ENCODE peak calls at places on chromosomes 4 and X, in six cellular contexts. J is SK-N-SH, F is HepG2, L is K562, H is HCT116, C is GM12878. U is an unnamed sample.

GRCh38 chr4:54971474-54971950 is 153.9 kb downstream of the KDR start:
- DNase-seq in J (peak; percentile 43), F (peak; percentile 18), L (peak; percentile 45), H (peak; percentile 53), C (no peak), U (peak; percentile 62)

GRCh38 chr4:83248486-83248885 is 36.1 kb downstream of the COQ2 start:
- DNase-seq in J (no peak), F (no peak), L (no peak), H (no peak), C (no peak), U (peak; percentile 5)

GRCh38 chr4:2545321-2546013 is 9.0 kb downstream of the FAM193A start:
- DNase-seq in J (no peak), F (no peak), L (no peak), H (no peak), C (no peak), U (no peak)

GRCh38 chr4:53852343-53852742 is 212.1 kb downstream of the CHIC2 start:
- DNase-seq in J (no peak), F (no peak), L (no peak), H (no peak), C (no peak), U (no peak)

GRCh38 chr4:39792529-39792928 is 94.6 kb downstream of the UBE2K start:
- DNase-seq in J (no peak), F (no peak), L (no peak), H (no peak), C (no peak), U (no peak)

GRCh38 chr4:83329521-83330105 is 5.0 kb downstream of the HPSE start:
- DNase-seq in J (no peak), F (no peak), L (no peak), H (no peak), C (no peak), U (no peak)

GRCh38 chrX:43655151-43655676 is 885 bp upstream of the MAOA start:
- DNase-seq in J (peak; percentile 22), F (no peak), L (no peak), H (no peak), C (no peak), U (no peak)

GRCh38 chrX:468979-469378 is 82.3 kb upstream of the PPP2R3B start:
- DNase-seq in J (no peak), F (no peak), L (no peak), H (no peak), C (no peak), U (no peak)

GRCh38 chrX:14672611-14673172 is 143.4 kb downstream of the GLRA2 start:
- DNase-seq in J (no peak), F (no peak), L (no peak), H (no peak), C (no peak), U (no peak)

GRCh38 chr4:97073194-97073593 is 1070.1 kb downstream of the STPG2 start:
- DNase-seq in J (no peak), F (no peak), L (no peak), H (no peak), C (no peak), U (no peak)

GRCh38 chr4:123790681-123791080 is 394.1 kb downstream of the SPRY1 start:
- DNase-seq in J (no peak), F (no peak), L (no peak), H (no peak), C (no peak), U (no peak)

GRCh38 chr4:25441519-25442117 is 64.6 kb downstream of the ANAPC4 start:
- DNase-seq in J (peak; percentile 52), F (peak; percentile 44), L (peak; percentile 45), H (peak; percentile 52), C (no peak), U (peak; percentile 13)

GRCh38 chr4:3783691-3784306 is 17.6 kb downstream of the ADRA2C start:
- DNase-seq in J (no peak), F (no peak), L (peak; percentile 68), H (no peak), C (no peak), U (no peak)

GRCh38 chr4:110071466-110071865 is 126.9 kb downstream of the ELOVL6 start:
- DNase-seq in J (no peak), F (no peak), L (no peak), H (no peak), C (no peak), U (no peak)

GRCh38 chrX:78024349-78025108 is 55.1 kb upstream of the PGAM4 start:
- DNase-seq in J (peak; percentile 30), F (peak; percentile 45), L (peak; percentile 32), H (peak; percentile 43), C (no peak), U (peak; percentile 13)

GRCh38 chrX:155112171-155112570 is 40.9 kb downstream of the BRCC3 start:
- DNase-seq in J (no peak), F (no peak), L (no peak), H (peak; percentile 26), C (no peak), U (no peak)

GRCh38 chr4:38034986-38035882 is 75.0 kb downstream of the PTTG2 start:
- DNase-seq in J (peak; percentile 59), F (peak; percentile 66), L (peak; percentile 47), H (peak; percentile 44), C (no peak), U (peak; percentile 28)

GRCh38 chr4:76989391-76990061 is 40.0 kb downstream of the SEPTIN11 start:
- DNase-seq in J (no peak), F (no peak), L (no peak), H (no peak), C (no peak), U (no peak)

GRCh38 chr4:11197942-11198341 is 230.8 kb downstream of the HS3ST1 start:
- DNase-seq in J (no peak), F (no peak), L (no peak), H (no peak), C (no peak), U (no peak)

GRCh38 chr4:36772154-36772516 is 472.4 kb upstream of the NWD2 start:
- DNase-seq in J (no peak), F (no peak), L (no peak), H (no peak), C (no peak), U (no peak)

GRCh38 chr4:89077806-89078205 is 20.8 kb upstream of the FAM13A start:
- DNase-seq in J (no peak), F (no peak), L (no peak), H (no peak), C (no peak), U (no peak)

GRCh38 chr4:163755013-163755412 is 260.5 kb downstream of the TMA16 start:
- DNase-seq in J (no peak), F (no peak), L (no peak), H (no peak), C (peak; percentile 12), U (no peak)

GRCh38 chr4:3041192-3042142 is 32.9 kb downstream of the HTT-AS start:
- DNase-seq in J (peak; percentile 62), F (peak; percentile 55), L (no peak), H (no peak), C (no peak), U (no peak)

GRCh38 chrX:129772796-129773431 is 6.8 kb upstream of the SASH3 start:
- DNase-seq in J (no peak), F (no peak), L (no peak), H (no peak), C (peak; percentile 91), U (no peak)

GRCh38 chr4:171035909-171036308 is 777.3 kb upstream of the GALNTL6 start:
- DNase-seq in J (no peak), F (no peak), L (no peak), H (no peak), C (no peak), U (no peak)

GRCh38 chr4:52825311-52826090 is 36.6 kb upstream of the RASL11B start:
- DNase-seq in J (no peak), F (peak; percentile 54), L (no peak), H (peak; percentile 16), C (no peak), U (no peak)

GRCh38 chr4:52824270-52824602 is 37.9 kb upstream of the RASL11B start:
- DNase-seq in J (no peak), F (no peak), L (no peak), H (no peak), C (no peak), U (no peak)

GRCh38 chr4:52824603-52825310 is 37.4 kb upstream of the RASL11B start:
- DNase-seq in J (peak; percentile 50), F (peak; percentile 67), L (no peak), H (no peak), C (no peak), U (peak; percentile 54)

GRCh38 chr4:52823478-52824092 is 38.5 kb upstream of the RASL11B start:
- DNase-seq in J (no peak), F (no peak), L (no peak), H (peak; percentile 54), C (no peak), U (no peak)

GRCh38 chr4:52822583-52823477 is 39.3 kb upstream of the RASL11B start:
- DNase-seq in J (no peak), F (no peak), L (no peak), H (peak; percentile 41), C (no peak), U (no peak)
- TF ChIP-seq JUND in J (no peak), F (no peak), L (no peak), H (no peak), C (no peak), U (no peak)

DNA sequence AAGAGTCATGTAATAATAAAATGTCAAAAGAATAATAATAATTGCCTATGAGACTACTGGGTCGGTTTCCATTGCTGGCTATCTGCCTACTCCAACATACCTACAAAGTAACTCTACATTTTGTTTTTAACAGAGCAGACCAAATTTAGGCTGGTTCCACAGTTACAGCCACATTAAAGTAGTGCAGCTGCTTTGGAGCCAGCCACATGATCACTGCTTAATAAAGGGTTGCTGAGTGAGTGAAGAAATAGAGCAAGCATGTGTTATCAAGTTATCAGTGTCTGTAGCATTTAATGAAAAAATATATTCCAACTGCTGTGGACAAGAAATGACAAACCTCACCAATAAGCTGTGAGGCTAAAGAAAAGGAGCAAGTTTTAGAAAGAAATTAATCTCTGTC is 782.3 kb downstream of the PCDH18 start:
- DNase-seq in J (no peak), F (no peak), L (no peak), H (no peak), C (no peak), U (no peak)
- TF ChIP-seq JUND in J (no peak), F (no peak), L (no peak), H (no peak), C (no peak), U (no peak)

DNA sequence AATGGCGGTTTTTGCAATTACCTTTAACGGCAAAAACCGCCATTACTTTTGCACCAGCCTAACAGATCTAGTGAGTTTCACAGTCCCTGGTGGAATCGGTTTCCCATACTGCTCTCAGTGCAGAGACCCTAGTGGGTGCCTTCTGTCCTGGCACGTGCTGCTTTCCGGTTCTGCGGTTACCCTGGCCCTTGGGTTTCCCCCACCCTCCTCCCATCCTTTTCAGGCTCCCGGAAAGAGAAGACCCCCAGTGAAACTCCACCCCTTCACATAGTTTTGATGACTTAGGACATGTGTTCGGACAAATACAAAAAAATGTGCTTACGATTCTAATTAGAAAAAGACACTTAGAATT is 36.9 kb downstream of the NLGN3 start:
- DNase-seq in J (peak; percentile 41), F (no peak), L (peak; percentile 12), H (no peak), C (no peak), U (no peak)
- TF ChIP-seq JUND in J (no peak), F (no peak), L (no peak), H (no peak), C (no peak), U (no peak)

DNA sequence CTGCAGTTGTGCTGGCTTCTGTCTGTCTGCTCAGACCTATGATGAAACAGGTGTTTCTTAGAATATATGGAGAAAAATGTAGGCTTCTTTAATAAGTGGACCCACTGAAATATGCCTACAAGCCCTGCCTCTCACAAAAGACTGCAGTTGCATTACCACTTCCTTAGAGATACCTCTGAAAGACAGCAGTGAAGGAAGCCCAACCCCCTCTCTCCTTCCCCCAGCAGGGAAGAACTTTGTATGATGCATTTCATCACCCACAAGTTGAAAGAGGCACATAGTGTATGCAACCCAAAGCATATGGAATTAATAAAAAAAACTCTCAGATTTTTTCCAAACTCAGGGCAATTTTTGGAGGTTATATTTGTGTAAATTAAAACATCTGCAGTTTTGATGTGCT is 916.7 kb downstream of the TECRL start:
- DNase-seq in J (no peak), F (no peak), L (no peak), H (no peak), C (no peak), U (no peak)
- TF ChIP-seq JUND in J (no peak), F (no peak), L (no peak), H (no peak), C (no peak), U (no peak)